ENCODE peak calls at places on chromosomes 3 and 15, in five cellular contexts. J, D, G, N and Y are unnamed samples.

GRCh38 chr3:67127254-67127653 is 129.1 kb downstream of the KBTBD8 start:
- DNase-seq in J (no peak), D (no peak), G (no peak), N (no peak), Y (no peak)

GRCh38 chr3:20316238-20316637 is 130.2 kb upstream of the SGO1 start:
- DNase-seq in J (no peak), D (no peak), G (no peak), N (no peak), Y (no peak)

GRCh38 chr3:28243424-28244106 is 2.1 kb downstream of the CMC1 start:
- DNase-seq in J (no peak), D (no peak), G (peak; percentile 47), N (peak; percentile 10), Y (no peak)

GRCh38 chr3:45677045-45677436 is 12.2 kb upstream of the SACM1L start:
- DNase-seq in J (no peak), D (peak; percentile 64), G (peak; percentile 83), N (peak; percentile 44), Y (peak; percentile 88)

GRCh38 chr3:123015596-123015995 is 12.0 kb downstream of the SEMA5B start:
- DNase-seq in J (no peak), D (no peak), G (peak; percentile 47), N (no peak), Y (no peak)

GRCh38 chr3:101762041-101762646 is 16.9 kb upstream of the NXPE3 start:
- DNase-seq in J (no peak), D (no peak), G (no peak), N (no peak), Y (peak; percentile 74)

GRCh38 chr3:175410251-175410650 is 551.1 kb downstream of the NAALADL2 start:
- DNase-seq in J (no peak), D (no peak), G (no peak), N (no peak), Y (no peak)

GRCh38 chr3:116190095-116190494 is 255.2 kb downstream of the LSAMP start:
- DNase-seq in J (no peak), D (no peak), G (no peak), N (no peak), Y (no peak)

GRCh38 chr3:17157713-17158112 is 273.0 kb downstream of the PLCL2 start:
- DNase-seq in J (no peak), D (no peak), G (no peak), N (no peak), Y (no peak)

GRCh38 chr15:40429068-40429707 is 11.6 kb upstream of the BAHD1 start:
- DNase-seq in J (no peak), D (no peak), G (no peak), N (no peak), Y (no peak)

GRCh38 chr15:66387176-66388056 is 704 bp downstream of the MAP2K1 start:
- DNase-seq in J (peak; percentile 23), D (peak; percentile 65), G (peak; percentile 75), N (peak; percentile 50), Y (peak; percentile 73)

GRCh38 chr3:71358243-71358642 is 225.3 kb downstream of the FOXP1 start:
- DNase-seq in J (no peak), D (no peak), G (no peak), N (no peak), Y (no peak)

GRCh38 chr3:45191924-45192417 is 34.1 kb downstream of the TMEM158 start:
- DNase-seq in J (no peak), D (no peak), G (no peak), N (no peak), Y (no peak)

GRCh38 chr15:29870495-29871151 is 48.4 kb upstream of the TJP1 start:
- DNase-seq in J (peak; percentile 22), D (peak; percentile 40), G (peak; percentile 81), N (no peak), Y (no peak)

GRCh38 chr15:46304320-46304719 is 669.5 kb downstream of the SQOR start:
- DNase-seq in J (no peak), D (no peak), G (peak; percentile 66), N (no peak), Y (no peak)

GRCh38 chr15:38534691-38535090 is 29.9 kb downstream of the RASGRP1 start:
- DNase-seq in J (no peak), D (no peak), G (no peak), N (no peak), Y (no peak)

GRCh38 chr3:37287776-37288175 is 113.4 kb upstream of the LRRFIP2 start:
- DNase-seq in J (no peak), D (no peak), G (no peak), N (no peak), Y (peak; percentile 61)

GRCh38 chr3:61926913-61927312 is 365.5 kb downstream of the PTPRG start:
- DNase-seq in J (no peak), D (no peak), G (no peak), N (no peak), Y (peak; percentile 44)

GRCh38 chr3:65548848-65549625 is 489.7 kb downstream of the MAGI1 start:
- DNase-seq in J (no peak), D (peak; percentile 16), G (peak; percentile 64), N (no peak), Y (no peak)

GRCh38 chr3:132605374-132605792 is 8.3 kb downstream of the ACKR4 start:
- DNase-seq in J (no peak), D (no peak), G (peak; percentile 26), N (no peak), Y (peak; percentile 26)

GRCh38 chr15:25508369-25509002 is 69.7 kb upstream of the UBE3A start:
- DNase-seq in J (no peak), D (no peak), G (peak; percentile 57), N (no peak), Y (peak; percentile 38)

GRCh38 chr15:62737551-62737950 is 305.0 kb upstream of the TPM1 start:
- DNase-seq in J (no peak), D (no peak), G (no peak), N (no peak), Y (no peak)

GRCh38 chr3:27085849-27086248 is 283.3 kb downstream of the NEK10 start:
- DNase-seq in J (no peak), D (no peak), G (no peak), N (no peak), Y (no peak)

GRCh38 chr3:104245981-104246380 is 1120.7 kb upstream of the ALCAM start:
- DNase-seq in J (no peak), D (no peak), G (no peak), N (no peak), Y (no peak)

GRCh38 chr3:19543212-19543841 is 390.7 kb downstream of the EFHB start:
- DNase-seq in J (no peak), D (no peak), G (peak; percentile 76), N (no peak), Y (peak; percentile 32)

GRCh38 chr3:13479332-13479581 is 849 bp upstream of the HDAC11 start:
- DNase-seq in J (peak; percentile 83), D (peak; percentile 51), G (no peak), N (no peak), Y (no peak)

GRCh38 chr3:143668924-143669790 is 179.1 kb downstream of the SLC9A9 start:
- DNase-seq in J (no peak), D (no peak), G (no peak), N (no peak), Y (no peak)

GRCh38 chr15:99343836-99344551 is 92.7 kb downstream of the LRRC28 start:
- DNase-seq in J (no peak), D (peak; percentile 28), G (peak; percentile 48), N (no peak), Y (no peak)

GRCh38 chr3:13651057-13651400 is 102.1 kb downstream of the FBLN2 start:
- DNase-seq in J (no peak), D (no peak), G (no peak), N (no peak), Y (no peak)

GRCh38 chr3:179321585-179322322 is 1.1 kb upstream of the ZNF639 start:
- DNase-seq in J (no peak), D (peak; percentile 37), G (peak; percentile 48), N (no peak), Y (peak; percentile 38)

GRCh38 chr3:195352895-195353488 is 82.0 kb upstream of the XXYLT1 start:
- DNase-seq in J (no peak), D (no peak), G (peak; percentile 93), N (no peak), Y (peak; percentile 83)

GRCh38 chr3:149898771-149899170 is 71.9 kb downstream of the PFN2 start:
- DNase-seq in J (no peak), D (no peak), G (peak; percentile 13), N (no peak), Y (peak; percentile 12)

GRCh38 chr3:135688003-135688402 is 277.5 kb upstream of the PPP2R3A start:
- DNase-seq in J (no peak), D (no peak), G (no peak), N (no peak), Y (no peak)

GRCh38 chr3:99703535-99703934 is 65.1 kb downstream of the COL8A1 start:
- DNase-seq in J (no peak), D (no peak), G (no peak), N (no peak), Y (no peak)

GRCh38 chr15:94582368-94582767 is 351.0 kb downstream of the MCTP2 start:
- DNase-seq in J (no peak), D (no peak), G (peak; percentile 85), N (no peak), Y (peak; percentile 12)

GRCh38 chr3:79618883-79619282 is 148.9 kb downstream of the ROBO1 start:
- DNase-seq in J (no peak), D (no peak), G (peak; percentile 22), N (no peak), Y (peak; percentile 13)

GRCh38 chr15:59306520-59307163 is 66.0 kb downstream of the MYO1E start:
- DNase-seq in J (no peak), D (no peak), G (no peak), N (no peak), Y (peak; percentile 86)

GRCh38 chr15:27833974-27834373 is 265.1 kb downstream of the OCA2 start:
- DNase-seq in J (no peak), D (no peak), G (peak; percentile 78), N (no peak), Y (no peak)

GRCh38 chr3:70849911-70850699 is 537.7 kb upstream of the MDFIC2 start:
- DNase-seq in J (no peak), D (peak; percentile 17), G (peak; percentile 82), N (no peak), Y (peak; percentile 87)